ENCODE peak calls at places on chromosomes 4 and X, in eight cellular contexts. Y, R, N, A, G, S, M and L are unnamed samples.

GRCh38 chr4:5780831-5781480 is 70.0 kb downstream of the EVC start:
- DNase-seq in Y (peak; percentile 40), A (no peak), R (peak; percentile 19), M (no peak), S (peak; percentile 20), G (no peak), N (no peak), L (no peak)

GRCh38 chrX:134599173-134599914 is 58.9 kb downstream of the PLAC1 start:
- DNase-seq in G (no peak), A (no peak), Y (peak; percentile 61), N (no peak), S (no peak), R (no peak), M (no peak), L (no peak)

GRCh38 chrX:69031971-69032391 is 133.3 kb downstream of the PJA1 start:
- DNase-seq in A (no peak), R (no peak), N (no peak), Y (no peak), M (no peak), G (no peak), S (no peak), L (no peak)

GRCh38 chr4:143441678-143442077 is 71.8 kb upstream of the SMARCA5 start:
- DNase-seq in Y (no peak), R (no peak), A (no peak), S (no peak), G (no peak), M (no peak), N (no peak), L (peak; percentile 11)

GRCh38 chr4:188956566-188956965 is 817.3 kb downstream of the TRIML1 start:
- DNase-seq in N (no peak), S (no peak), Y (no peak), R (no peak), A (no peak), M (no peak), G (no peak), L (no peak)

GRCh38 chr4:52853351-52853750 is 8.8 kb upstream of the RASL11B start:
- DNase-seq in M (no peak), G (no peak), Y (no peak), S (no peak), R (no peak), N (no peak), A (no peak), L (no peak)

GRCh38 chr4:54423066-54423465 is 194.0 kb downstream of the PDGFRA start:
- DNase-seq in Y (no peak), G (no peak), S (no peak), M (no peak), N (no peak), A (no peak), R (no peak), L (no peak)

GRCh38 chr4:125244848-125245450 is 69.8 kb upstream of the FAT4 start:
- DNase-seq in N (no peak), G (no peak), R (no peak), A (peak; percentile 59), M (no peak), Y (no peak), S (peak; percentile 15), L (no peak)

GRCh38 chrX:107827852-107828251 is 2.2 kb downstream of the MID2 start:
- DNase-seq in N (no peak), G (no peak), A (no peak), R (no peak), Y (no peak), M (no peak), S (no peak), L (no peak)

GRCh38 chrX:153728951-153729631 is 4.4 kb downstream of the ABCD1 start:
- DNase-seq in R (no peak), A (no peak), G (no peak), M (no peak), Y (no peak), N (no peak), S (no peak), L (no peak)

GRCh38 chr4:34323549-34324325 is 1920.6 kb downstream of the ARAP2 start:
- DNase-seq in R (no peak), G (no peak), N (no peak), S (no peak), Y (no peak), A (no peak), M (no peak), L (no peak)

GRCh38 chr4:116180056-116180690 is 905.2 kb downstream of the TRAM1L1 start:
- DNase-seq in R (no peak), A (peak; percentile 14), Y (no peak), G (no peak), S (peak; percentile 7), N (no peak), M (no peak), L (no peak)

GRCh38 chrX:118188977-118189376 is 72.4 kb upstream of the KLHL13 start:
- DNase-seq in M (no peak), N (no peak), Y (no peak), S (no peak), R (no peak), G (peak; percentile 46), A (no peak), L (no peak)

GRCh38 chrX:48936429-48937064 is 17.7 kb upstream of the PIM2 start:
- DNase-seq in Y (no peak), G (no peak), N (no peak), S (no peak), A (no peak), R (no peak), M (no peak), L (no peak)

GRCh38 chrX:48938721-48939416 is 18.5 kb downstream of the OTUD5 start:
- DNase-seq in G (no peak), A (no peak), R (no peak), Y (no peak), M (no peak), N (no peak), S (no peak), L (no peak)

GRCh38 chrX:48937065-48937907 is 18.5 kb upstream of the PIM2 start:
- DNase-seq in S (no peak), Y (no peak), A (no peak), M (peak; percentile 81), N (peak; percentile 68), G (no peak), R (peak; percentile 86), L (peak; percentile 57)

GRCh38 chrX:48934581-48935331 is 15.9 kb upstream of the PIM2 start:
- DNase-seq in G (no peak), Y (no peak), S (no peak), M (no peak), R (no peak), A (no peak), N (no peak), L (no peak)

GRCh38 chrX:48933757-48934156 is 14.9 kb upstream of the PIM2 start:
- DNase-seq in S (no peak), A (no peak), Y (no peak), M (no peak), N (no peak), G (no peak), R (no peak), L (no peak)
- H3K4me1 ChIP-seq in S (no peaks in the 10 kb centered on the region), A (no peaks in the 10 kb centered on the region), Y (no peaks in the 10 kb centered on the region), M (peaks cover 4% of the 10 kb centered on the region), N (peaks cover 3% of the 10 kb centered on the region), G (no peaks in the 10 kb centered on the region), R (peaks cover 4% of the 10 kb centered on the region), L (no peaks in the 10 kb centered on the region)

DNA sequence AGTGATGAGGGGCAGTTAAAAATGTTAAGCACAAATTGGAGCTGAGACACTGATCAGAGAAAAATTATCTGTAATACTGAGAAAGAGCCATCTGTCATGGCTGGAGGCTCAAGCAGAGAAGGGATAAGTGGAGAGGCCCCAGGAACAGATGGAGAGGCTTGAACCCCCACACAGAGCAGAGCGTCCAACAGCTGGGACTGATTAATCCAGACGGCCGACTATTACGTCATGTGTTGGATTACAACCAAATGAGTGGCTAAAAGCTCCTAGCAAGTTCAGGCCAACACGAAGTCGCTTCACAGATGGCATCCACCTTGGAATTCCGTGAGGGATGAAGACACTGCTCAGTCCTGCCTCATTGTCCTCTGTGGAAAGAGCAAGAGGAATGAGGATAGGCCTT is 57.7 kb upstream of the ATXN3L start:
- DNase-seq in M (no peak), S (peak; percentile 46), Y (no peak), R (no peak), G (no peak), A (no peak), N (no peak), L (no peak)
- H3K4me1 ChIP-seq in M (no peaks in the 10 kb centered on the region), S (peaks cover 13% of the 10 kb centered on the region), Y (no peaks in the 10 kb centered on the region), R (no peaks in the 10 kb centered on the region), G (no peaks in the 10 kb centered on the region), A (peaks cover 3% of the 10 kb centered on the region), N (no peaks in the 10 kb centered on the region), L (no peaks in the 10 kb centered on the region)

DNA sequence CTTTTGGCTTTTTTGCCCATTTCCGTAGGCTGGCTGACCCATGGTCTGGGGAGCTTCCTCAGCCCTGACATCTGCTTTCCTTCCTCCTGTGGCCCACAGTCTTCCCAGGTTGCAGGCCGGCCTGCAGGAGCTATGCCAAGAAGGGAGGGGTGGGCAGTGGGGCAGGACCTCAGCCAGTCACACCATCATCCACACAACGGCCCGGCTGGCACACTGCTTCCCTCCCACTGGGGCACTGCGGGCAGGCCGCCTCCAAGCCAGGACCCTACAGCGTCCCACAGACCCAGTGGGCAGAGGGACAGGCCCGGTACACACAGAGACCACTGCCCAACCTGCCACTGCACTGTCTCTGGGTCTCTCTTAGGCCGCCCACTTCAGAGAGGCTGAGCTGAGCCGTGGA is 38.0 kb downstream of the CTBP1 start:
- DNase-seq in G (peak; percentile 30), R (peak; percentile 58), Y (no peak), N (peak; percentile 53), M (peak; percentile 31), S (no peak), A (no peak), L (no peak)
- H3K4me1 ChIP-seq in G (peaks cover 59% of the 10 kb centered on the region), R (peaks cover 42% of the 10 kb centered on the region), Y (peaks cover 10% of the 10 kb centered on the region), N (peaks cover 42% of the 10 kb centered on the region), M (peaks cover 42% of the 10 kb centered on the region), S (peaks cover 29% of the 10 kb centered on the region), A (no peaks in the 10 kb centered on the region), L (no peaks in the 10 kb centered on the region)

DNA sequence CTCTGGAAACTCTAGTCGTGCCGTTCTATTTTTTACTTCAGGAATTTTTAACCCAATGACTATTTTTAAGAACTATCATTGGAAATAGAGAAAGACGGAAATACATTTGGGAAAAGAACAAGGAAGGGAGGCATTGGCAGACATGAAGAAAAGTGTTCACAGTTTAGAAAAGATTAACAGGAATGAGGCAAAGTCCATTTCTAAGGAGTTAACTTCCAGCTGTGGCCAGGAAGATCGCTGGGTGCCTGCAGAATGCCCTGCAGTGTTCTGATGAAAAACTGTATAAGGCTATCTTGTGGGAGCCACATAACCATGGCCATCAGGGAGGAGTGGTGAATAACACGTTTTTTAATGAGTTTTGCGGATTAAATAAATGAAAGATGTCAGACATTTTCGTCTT is 150.6 kb upstream of the VCX3A start:
- DNase-seq in A (no peak), R (no peak), N (no peak), G (no peak), M (no peak), S (no peak), Y (no peak), L (peak; percentile 44)
- H3K4me1 ChIP-seq in A (no peaks in the 10 kb centered on the region), R (no peaks in the 10 kb centered on the region), N (no peaks in the 10 kb centered on the region), G (peaks cover 4% of the 10 kb centered on the region), M (no peaks in the 10 kb centered on the region), S (no peaks in the 10 kb centered on the region), Y (no peaks in the 10 kb centered on the region), L (no peaks in the 10 kb centered on the region)